ENCODE peak calls at places on chromosomes 6 and 20, in four cellular contexts. M is esophagus muscularis mucosa, U is OCI-LY7, Y is left ventricle myocardium inferior. R is an unnamed sample. For H3K36me3 and H3K4me1, the result is how much of the 10 kb centered on the place peaks cover.

GRCh38 chr6:125789576-125790402 is 971 bp upstream of the NCOA7 start:
- DNase-seq in M (no peak), U (peak), Y (peak), R (peak)

GRCh38 chr6:2229742-2230141 is 15.7 kb downstream of the GMDS start:
- DNase-seq in M (peak), U (no peak), Y (no peak), R (no peak)

GRCh38 chr20:38113401-38114325 is 51.4 kb downstream of the TGM2 start:
- DNase-seq in M (peak), U (peak), Y (no peak), R (no peak)

GRCh38 chr20:21583486-21584168 is 69.8 kb upstream of the NKX2-2 start:
- DNase-seq in M (no peak), U (no peak), Y (no peak), R (no peak)

GRCh38 chr6:166966268-166966667 is 9.9 kb upstream of the RNASET2 start:
- DNase-seq in M (no peak), U (no peak), Y (no peak), R (no peak)

GRCh38 chr6:164415832-164416563 is 893.4 kb downstream of the C6orf118 start:
- DNase-seq in M (no peak), U (no peak), Y (no peak), R (peak)

GRCh38 chr6:7512320-7512719 is 29.2 kb upstream of the DSP start:
- DNase-seq in M (no peak), U (no peak), Y (no peak), R (no peak)

GRCh38 chr6:130598021-130598989 is 228.9 kb upstream of the SMLR1 start:
- DNase-seq in M (no peak), U (no peak), Y (no peak), R (no peak)

GRCh38 chr6:3151705-3152104 is 5.6 kb downstream of the TUBB2A start:
- DNase-seq in M (no peak), U (no peak), Y (no peak), R (no peak)

GRCh38 chr20:57394087-57395082 is 3.2 kb downstream of the RBM38 start:
- DNase-seq in M (no peak), U (no peak), Y (no peak), R (no peak)

GRCh38 chr6:43035495-43036194 is 14.2 kb downstream of the RRP36 start:
- DNase-seq in M (no peak), U (no peak), Y (peak), R (peak)

GRCh38 chr6:50819527-50819905 is 845 bp downstream of the TFAP2B start:
- DNase-seq in M (no peak), U (no peak), Y (no peak), R (no peak)

GRCh38 chr6:145148392-145149175 is 586.7 kb downstream of the EPM2A start:
- DNase-seq in M (no peak), U (no peak), Y (no peak), R (peak)

GRCh38 chr6:150372051-150372450 is 3.2 kb downstream of the IYD start:
- DNase-seq in M (no peak), U (no peak), Y (no peak), R (no peak)

GRCh38 chr6:83474309-83474708 is 38.0 kb upstream of the PRSS35 start:
- DNase-seq in M (no peak), U (no peak), Y (no peak), R (no peak)

GRCh38 chr6:129215916-129216525 is 333.1 kb downstream of the LAMA2 start:
- DNase-seq in M (no peak), U (no peak), Y (no peak), R (no peak)

GRCh38 chr6:105135056-105135455 is 44.8 kb downstream of the POPDC3 start:
- DNase-seq in M (no peak), U (no peak), Y (no peak), R (peak)

GRCh38 chr6:35077006-35077712 is 64.0 kb downstream of the TCP11 start:
- DNase-seq in M (no peak), U (no peak), Y (no peak), R (no peak)

GRCh38 chr20:1946762-1947534 is 46.9 kb downstream of the PDYN start:
- DNase-seq in M (no peak), U (no peak), Y (peak), R (peak)

GRCh38 chr6:44162876-44163625 is 4.4 kb downstream of the CAPN11 start:
- DNase-seq in M (no peak), U (no peak), Y (no peak), R (no peak)

GRCh38 chr6:149026530-149026942 is 279.7 kb downstream of the UST start:
- DNase-seq in M (peak), U (peak), Y (no peak), R (no peak)

GRCh38 chr20:46150982-46151381 is 32.9 kb downstream of the CD40 start:
- DNase-seq in M (no peak), U (no peak), Y (no peak), R (no peak)

GRCh38 chr6:11810854-11811643 is 32.4 kb upstream of the ADTRP start:
- DNase-seq in M (peak), U (no peak), Y (no peak), R (no peak)
- H3K36me3 ChIP-seq in M (under half), U (under half), Y (under half), R (under half)

GRCh38 chr6:18579869-18580268 is 192.7 kb downstream of the RNF144B start:
- DNase-seq in M (no peak), U (no peak), Y (no peak), R (no peak)

GRCh38 chr6:18584372-18584771 is 197.2 kb downstream of the RNF144B start:
- DNase-seq in M (no peak), U (no peak), Y (no peak), R (no peak)

GRCh38 chr6:18586133-18586532 is 199.0 kb downstream of the RNF144B start:
- DNase-seq in M (no peak), U (no peak), Y (no peak), R (no peak)

GRCh38 chr6:18579165-18579564 is 192.0 kb downstream of the RNF144B start:
- DNase-seq in M (no peak), U (no peak), Y (no peak), R (no peak)

DNA sequence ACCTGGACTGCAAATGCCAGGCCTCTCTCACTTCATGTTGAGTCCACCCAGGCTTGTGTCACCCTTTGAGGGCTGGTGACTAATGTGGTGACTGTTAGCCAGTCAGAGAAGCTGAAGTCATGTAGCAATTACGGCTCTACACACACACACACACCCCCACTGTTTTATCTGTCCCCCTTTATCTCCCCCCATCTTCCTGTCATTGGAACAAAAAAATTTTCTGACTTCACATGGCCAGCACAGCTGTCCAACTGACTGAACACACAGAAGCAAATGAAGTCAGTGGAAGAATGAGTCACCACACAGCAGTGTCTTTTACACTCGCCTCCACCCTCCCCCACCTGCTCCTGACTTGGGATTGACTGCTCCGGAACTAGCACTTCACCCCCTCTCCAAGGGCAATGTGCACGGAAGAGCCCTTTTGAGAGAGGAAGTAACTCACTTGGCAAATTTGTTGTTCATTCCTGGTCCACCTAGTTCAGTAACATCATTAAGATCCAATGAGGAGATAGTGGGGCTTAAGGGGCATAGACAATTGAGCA is 198.0 kb downstream of the RNF144B start:
- DNase-seq in M (no peak), U (no peak), Y (no peak), R (no peak)
- H3K27ac ChIP-seq in M (no peak), U (no peak), Y (no peak), R (no peak)

GRCh38 chr20:43973231-43973630 is 58.6 kb downstream of the TOX2 start:
- DNase-seq in M (no peak), U (no peak), Y (no peak), R (no peak)

GRCh38 chr20:43972051-43972450 is 57.4 kb downstream of the TOX2 start:
- DNase-seq in M (no peak), U (no peak), Y (no peak), R (no peak)

GRCh38 chr20:43972692-43973091 is 58.0 kb downstream of the TOX2 start:
- DNase-seq in M (no peak), U (no peak), Y (no peak), R (no peak)

GRCh38 chr20:43969501-43969900 is 54.8 kb downstream of the TOX2 start:
- DNase-seq in M (no peak), U (no peak), Y (no peak), R (no peak)

DNA sequence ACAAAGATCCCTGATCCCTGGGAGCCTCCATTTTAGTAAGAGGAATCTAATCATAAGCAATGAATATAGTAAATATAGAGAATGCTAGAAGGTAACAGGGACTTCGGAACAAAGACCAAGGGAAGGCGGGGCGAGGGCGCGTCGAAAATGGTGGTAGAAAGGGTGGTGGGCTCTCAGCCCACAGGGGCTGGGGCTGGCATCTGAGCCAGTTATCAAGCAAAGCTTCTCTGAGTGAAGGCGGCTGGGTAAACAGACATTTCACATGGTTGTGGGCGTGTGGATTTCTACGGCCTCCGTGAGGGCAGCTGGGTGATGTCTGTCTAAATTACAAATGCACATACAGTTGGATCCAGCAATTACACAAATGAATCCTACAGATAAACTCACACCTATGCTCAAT is 56.6 kb downstream of the TOX2 start:
- DNase-seq in M (no peak), U (no peak), Y (no peak), R (no peak)
- H3K4me1 ChIP-seq in M (under half), U (under half), Y (under half), R (under half)

GRCh38 chr20:35000922-35001595 is 45.4 kb downstream of the MYH7B start:
- DNase-seq in M (no peak), U (no peak), Y (peak), R (no peak)

GRCh38 chr20:35002426-35003210 is 47.0 kb downstream of the MYH7B start:
- DNase-seq in M (no peak), U (no peak), Y (peak), R (no peak)

GRCh38 chr20:35000311-35000921 is 44.7 kb downstream of the MYH7B start:
- DNase-seq in M (no peak), U (peak), Y (peak), R (no peak)

GRCh38 chr20:35003211-35004031 is 47.8 kb downstream of the MYH7B start:
- DNase-seq in M (no peak), U (no peak), Y (peak), R (no peak)

DNA sequence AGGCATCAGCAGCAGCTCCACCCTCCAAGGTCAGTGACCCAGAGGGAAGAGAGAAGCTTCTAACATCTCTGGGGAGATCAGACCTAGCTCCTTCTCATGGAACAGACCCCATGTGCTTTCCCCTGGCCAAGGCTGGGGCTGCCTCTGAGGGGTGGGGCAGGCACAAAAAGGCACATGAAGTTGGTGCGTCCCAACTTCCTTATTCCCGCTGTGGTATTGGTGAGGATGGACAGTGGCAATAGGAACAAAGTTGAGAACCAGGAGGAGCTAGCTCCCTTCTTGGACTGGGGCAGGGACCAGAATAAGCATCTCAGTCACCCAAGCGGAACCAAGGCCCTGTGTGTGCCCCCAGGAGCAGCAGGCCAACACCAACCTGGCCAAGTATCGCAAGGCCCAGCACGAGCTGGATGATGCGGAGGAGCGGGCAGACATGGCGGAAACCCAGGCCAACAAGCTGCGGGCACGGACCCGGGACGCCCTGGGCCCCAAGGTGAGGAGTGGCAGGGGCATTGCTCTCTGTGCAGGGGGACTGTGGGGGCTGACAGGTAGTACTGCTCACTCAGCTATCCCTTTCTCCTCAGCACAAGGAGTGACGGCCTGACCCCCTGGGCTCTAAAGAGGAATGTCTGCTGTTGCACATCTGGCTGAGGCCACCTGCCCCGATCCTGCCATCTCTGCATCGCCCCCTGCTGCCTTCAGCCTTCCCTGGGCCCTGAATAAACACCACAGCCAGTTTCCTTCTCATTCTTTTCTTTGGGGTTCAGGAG is 46.1 kb downstream of the MYH7B start:
- DNase-seq in M (no peak), U (peak), Y (peak), R (no peak)
- H3K36me3 ChIP-seq in M (half or more), U (under half), Y (half or more), R (under half)

GRCh38 chr20:62370115-62370806 is 3.1 kb upstream of the LAMA5 start:
- DNase-seq in M (no peak), U (no peak), Y (no peak), R (peak)
- H3K27ac ChIP-seq in M (peak), U (no peak), Y (peak), R (peak)

R was measured in heart right ventricle.